ENCODE peak calls at places on chromosomes 13 and 19, in six cellular contexts. One of them, this sample, is unnamed.

GRCh38 chr19:39411006-39411831 is 1.2 kb upstream of the PLEKHG2 start:
- DNase-seq in amniotic stem cell: no peak
- DNase-seq in activated CD4-positive, alpha-beta T cell treated with anti-CD3 and anti-CD28 coated beads, Interleukin-2, amount 50 U/mL, for 48 hours: peak; percentile 31
- DNase-seq in HS-5: no peak
- DNase-seq in AG08395: no peak
- DNase-seq in kidney epithelial cell: no peak
- DNase-seq in this sample: no peak

GRCh38 chr19:19110410-19111137 is 27.7 kb downstream of the TMEM161A start:
- DNase-seq in amniotic stem cell: no peak
- DNase-seq in activated CD4-positive, alpha-beta T cell treated with anti-CD3 and anti-CD28 coated beads, Interleukin-2, amount 50 U/mL, for 48 hours: peak; percentile 25
- DNase-seq in HS-5: no peak
- DNase-seq in AG08395: no peak
- DNase-seq in kidney epithelial cell: no peak
- DNase-seq in this sample: no peak

GRCh38 chr13:39510296-39510695 is 92.7 kb downstream of the LHFPL6 start:
- DNase-seq in amniotic stem cell: no peak
- DNase-seq in activated CD4-positive, alpha-beta T cell treated with anti-CD3 and anti-CD28 coated beads, Interleukin-2, amount 50 U/mL, for 48 hours: no peak
- DNase-seq in HS-5: no peak
- DNase-seq in AG08395: no peak
- DNase-seq in kidney epithelial cell: no peak
- DNase-seq in this sample: no peak

GRCh38 chr13:75829874-75830273 is 193.7 kb downstream of the LMO7 start:
- DNase-seq in amniotic stem cell: no peak
- DNase-seq in activated CD4-positive, alpha-beta T cell treated with anti-CD3 and anti-CD28 coated beads, Interleukin-2, amount 50 U/mL, for 48 hours: no peak
- DNase-seq in HS-5: no peak
- DNase-seq in AG08395: no peak
- DNase-seq in kidney epithelial cell: no peak
- DNase-seq in this sample: no peak

GRCh38 chr13:33236021-33236420 is 49.5 kb downstream of the STARD13 start:
- DNase-seq in amniotic stem cell: peak; percentile 41
- DNase-seq in activated CD4-positive, alpha-beta T cell treated with anti-CD3 and anti-CD28 coated beads, Interleukin-2, amount 50 U/mL, for 48 hours: no peak
- DNase-seq in HS-5: peak; percentile 61
- DNase-seq in AG08395: peak; percentile 72
- DNase-seq in kidney epithelial cell: no peak
- DNase-seq in this sample: no peak

GRCh38 chr13:95199896-95200295 is 101.4 kb downstream of the ABCC4 start:
- DNase-seq in amniotic stem cell: no peak
- DNase-seq in activated CD4-positive, alpha-beta T cell treated with anti-CD3 and anti-CD28 coated beads, Interleukin-2, amount 50 U/mL, for 48 hours: no peak
- DNase-seq in HS-5: no peak
- DNase-seq in AG08395: no peak
- DNase-seq in kidney epithelial cell: peak; percentile 50
- DNase-seq in this sample: no peak

GRCh38 chr13:31351376-31351775 is 151.6 kb downstream of the B3GLCT start:
- DNase-seq in amniotic stem cell: no peak
- DNase-seq in activated CD4-positive, alpha-beta T cell treated with anti-CD3 and anti-CD28 coated beads, Interleukin-2, amount 50 U/mL, for 48 hours: no peak
- DNase-seq in HS-5: no peak
- DNase-seq in AG08395: no peak
- DNase-seq in kidney epithelial cell: no peak
- DNase-seq in this sample: no peak

GRCh38 chr13:60351326-60351725 is 45.7 kb upstream of the TDRD3 start:
- DNase-seq in amniotic stem cell: no peak
- DNase-seq in activated CD4-positive, alpha-beta T cell treated with anti-CD3 and anti-CD28 coated beads, Interleukin-2, amount 50 U/mL, for 48 hours: no peak
- DNase-seq in HS-5: peak; percentile 51
- DNase-seq in AG08395: peak; percentile 49
- DNase-seq in kidney epithelial cell: peak; percentile 21
- DNase-seq in this sample: no peak

GRCh38 chr13:24279706-24280105 is 29.7 kb upstream of the C1QTNF9 start:
- DNase-seq in amniotic stem cell: no peak
- DNase-seq in activated CD4-positive, alpha-beta T cell treated with anti-CD3 and anti-CD28 coated beads, Interleukin-2, amount 50 U/mL, for 48 hours: no peak
- DNase-seq in HS-5: no peak
- DNase-seq in AG08395: no peak
- DNase-seq in kidney epithelial cell: no peak
- DNase-seq in this sample: no peak

GRCh38 chr13:38636106-38636505 is 50.8 kb upstream of the FREM2 start:
- DNase-seq in amniotic stem cell: no peak
- DNase-seq in activated CD4-positive, alpha-beta T cell treated with anti-CD3 and anti-CD28 coated beads, Interleukin-2, amount 50 U/mL, for 48 hours: no peak
- DNase-seq in HS-5: no peak
- DNase-seq in AG08395: no peak
- DNase-seq in kidney epithelial cell: no peak
- DNase-seq in this sample: no peak

GRCh38 chr19:15062036-15062435 is 12.8 kb downstream of the CASP14 start:
- DNase-seq in amniotic stem cell: no peak
- DNase-seq in activated CD4-positive, alpha-beta T cell treated with anti-CD3 and anti-CD28 coated beads, Interleukin-2, amount 50 U/mL, for 48 hours: no peak
- DNase-seq in HS-5: no peak
- DNase-seq in AG08395: no peak
- DNase-seq in kidney epithelial cell: no peak
- DNase-seq in this sample: no peak

GRCh38 chr13:99385161-99385560 is 78.0 kb upstream of the GPR183 start:
- DNase-seq in amniotic stem cell: no peak
- DNase-seq in activated CD4-positive, alpha-beta T cell treated with anti-CD3 and anti-CD28 coated beads, Interleukin-2, amount 50 U/mL, for 48 hours: no peak
- DNase-seq in HS-5: no peak
- DNase-seq in AG08395: no peak
- DNase-seq in kidney epithelial cell: no peak
- DNase-seq in this sample: no peak

GRCh38 chr13:94658926-94659649 is 53.3 kb downstream of the SOX21 start:
- DNase-seq in amniotic stem cell: no peak
- DNase-seq in activated CD4-positive, alpha-beta T cell treated with anti-CD3 and anti-CD28 coated beads, Interleukin-2, amount 50 U/mL, for 48 hours: no peak
- DNase-seq in HS-5: peak; percentile 9
- DNase-seq in AG08395: no peak
- DNase-seq in kidney epithelial cell: no peak
- DNase-seq in this sample: no peak

GRCh38 chr13:30907167-30907761 is 1.2 kb downstream of the MEDAG start:
- DNase-seq in amniotic stem cell: no peak
- DNase-seq in activated CD4-positive, alpha-beta T cell treated with anti-CD3 and anti-CD28 coated beads, Interleukin-2, amount 50 U/mL, for 48 hours: no peak
- DNase-seq in HS-5: no peak
- DNase-seq in AG08395: no peak
- DNase-seq in kidney epithelial cell: no peak
- DNase-seq in this sample: no peak

GRCh38 chr19:1049841-1050240 is 9.9 kb downstream of the ABCA7 start:
- DNase-seq in amniotic stem cell: no peak
- DNase-seq in activated CD4-positive, alpha-beta T cell treated with anti-CD3 and anti-CD28 coated beads, Interleukin-2, amount 50 U/mL, for 48 hours: no peak
- DNase-seq in HS-5: no peak
- DNase-seq in AG08395: no peak
- DNase-seq in kidney epithelial cell: no peak
- DNase-seq in this sample: no peak

GRCh38 chr13:59447031-59447430 is 716.7 kb downstream of the DIAPH3 start:
- DNase-seq in amniotic stem cell: no peak
- DNase-seq in activated CD4-positive, alpha-beta T cell treated with anti-CD3 and anti-CD28 coated beads, Interleukin-2, amount 50 U/mL, for 48 hours: no peak
- DNase-seq in HS-5: no peak
- DNase-seq in AG08395: no peak
- DNase-seq in kidney epithelial cell: no peak
- DNase-seq in this sample: no peak

GRCh38 chr19:32662186-32662585 is 12.8 kb downstream of the ANKRD27 start:
- DNase-seq in amniotic stem cell: no peak
- DNase-seq in activated CD4-positive, alpha-beta T cell treated with anti-CD3 and anti-CD28 coated beads, Interleukin-2, amount 50 U/mL, for 48 hours: no peak
- DNase-seq in HS-5: peak; percentile 9
- DNase-seq in AG08395: no peak
- DNase-seq in kidney epithelial cell: no peak
- DNase-seq in this sample: no peak

GRCh38 chr19:20503536-20503935 is 62.0 kb downstream of the ZNF737 start:
- DNase-seq in amniotic stem cell: no peak
- DNase-seq in activated CD4-positive, alpha-beta T cell treated with anti-CD3 and anti-CD28 coated beads, Interleukin-2, amount 50 U/mL, for 48 hours: no peak
- DNase-seq in HS-5: no peak
- DNase-seq in AG08395: no peak
- DNase-seq in kidney epithelial cell: no peak
- DNase-seq in this sample: no peak

GRCh38 chr13:26508885-26509284 is 48.6 kb upstream of the WASF3 start:
- DNase-seq in amniotic stem cell: no peak
- DNase-seq in activated CD4-positive, alpha-beta T cell treated with anti-CD3 and anti-CD28 coated beads, Interleukin-2, amount 50 U/mL, for 48 hours: no peak
- DNase-seq in HS-5: peak; percentile 68
- DNase-seq in AG08395: peak; percentile 85
- DNase-seq in kidney epithelial cell: no peak
- DNase-seq in this sample: no peak

GRCh38 chr13:44816701-44817684 is 172.3 kb downstream of the NUFIP1 start:
- DNase-seq in amniotic stem cell: no peak
- DNase-seq in activated CD4-positive, alpha-beta T cell treated with anti-CD3 and anti-CD28 coated beads, Interleukin-2, amount 50 U/mL, for 48 hours: no peak
- DNase-seq in HS-5: no peak
- DNase-seq in AG08395: peak; percentile 25
- DNase-seq in kidney epithelial cell: no peak
- DNase-seq in this sample: peak; percentile 25

GRCh38 chr13:35817642-35818576 is 313.3 kb downstream of the DCLK1 start:
- DNase-seq in amniotic stem cell: no peak
- DNase-seq in activated CD4-positive, alpha-beta T cell treated with anti-CD3 and anti-CD28 coated beads, Interleukin-2, amount 50 U/mL, for 48 hours: no peak
- DNase-seq in HS-5: no peak
- DNase-seq in AG08395: no peak
- DNase-seq in kidney epithelial cell: no peak
- DNase-seq in this sample: no peak

GRCh38 chr19:47609885-47610545 is 1.1 kb downstream of the BICRA start:
- DNase-seq in amniotic stem cell: peak; percentile 3
- DNase-seq in activated CD4-positive, alpha-beta T cell treated with anti-CD3 and anti-CD28 coated beads, Interleukin-2, amount 50 U/mL, for 48 hours: peak; percentile 57
- DNase-seq in HS-5: no peak
- DNase-seq in AG08395: peak; percentile 31
- DNase-seq in kidney epithelial cell: no peak
- DNase-seq in this sample: no peak

GRCh38 chr13:109606404-109607028 is 179.9 kb downstream of the IRS2 start:
- DNase-seq in amniotic stem cell: no peak
- DNase-seq in activated CD4-positive, alpha-beta T cell treated with anti-CD3 and anti-CD28 coated beads, Interleukin-2, amount 50 U/mL, for 48 hours: no peak
- DNase-seq in HS-5: no peak
- DNase-seq in AG08395: no peak
- DNase-seq in kidney epithelial cell: no peak
- DNase-seq in this sample: no peak

GRCh38 chr19:36987091-36987490 is 71.0 kb downstream of the ZNF568 start:
- DNase-seq in amniotic stem cell: no peak
- DNase-seq in activated CD4-positive, alpha-beta T cell treated with anti-CD3 and anti-CD28 coated beads, Interleukin-2, amount 50 U/mL, for 48 hours: no peak
- DNase-seq in HS-5: no peak
- DNase-seq in AG08395: no peak
- DNase-seq in kidney epithelial cell: no peak
- DNase-seq in this sample: no peak

GRCh38 chr19:8611890-8612806 is 1.6 kb upstream of the ADAMTS10 start:
- DNase-seq in amniotic stem cell: no peak
- DNase-seq in activated CD4-positive, alpha-beta T cell treated with anti-CD3 and anti-CD28 coated beads, Interleukin-2, amount 50 U/mL, for 48 hours: no peak
- DNase-seq in HS-5: no peak
- DNase-seq in AG08395: peak; percentile 64
- DNase-seq in kidney epithelial cell: no peak
- DNase-seq in this sample: no peak

GRCh38 chr13:44918323-44919102 is 70.8 kb downstream of the NUFIP1 start:
- DNase-seq in amniotic stem cell: peak; percentile 94
- DNase-seq in activated CD4-positive, alpha-beta T cell treated with anti-CD3 and anti-CD28 coated beads, Interleukin-2, amount 50 U/mL, for 48 hours: peak; percentile 84
- DNase-seq in HS-5: peak; percentile 67
- DNase-seq in AG08395: peak; percentile 85
- DNase-seq in kidney epithelial cell: peak; percentile 82
- DNase-seq in this sample: peak; percentile 62

GRCh38 chr19:47663911-47664771 is 49.1 kb upstream of the EHD2 start:
- DNase-seq in amniotic stem cell: peak; percentile 94
- DNase-seq in activated CD4-positive, alpha-beta T cell treated with anti-CD3 and anti-CD28 coated beads, Interleukin-2, amount 50 U/mL, for 48 hours: no peak
- DNase-seq in HS-5: peak; percentile 87
- DNase-seq in AG08395: peak; percentile 94
- DNase-seq in kidney epithelial cell: peak; percentile 79
- DNase-seq in this sample: no peak

GRCh38 chr19:1251233-1251502 is 2.8 kb downstream of the MIDN start:
- DNase-seq in amniotic stem cell: no peak
- DNase-seq in activated CD4-positive, alpha-beta T cell treated with anti-CD3 and anti-CD28 coated beads, Interleukin-2, amount 50 U/mL, for 48 hours: no peak
- DNase-seq in HS-5: no peak
- DNase-seq in AG08395: no peak
- DNase-seq in kidney epithelial cell: no peak
- DNase-seq in this sample: no peak

GRCh38 chr19:44113784-44114390 is 688 bp downstream of the ZNF225 start:
- DNase-seq in amniotic stem cell: no peak
- DNase-seq in activated CD4-positive, alpha-beta T cell treated with anti-CD3 and anti-CD28 coated beads, Interleukin-2, amount 50 U/mL, for 48 hours: peak; percentile 13
- DNase-seq in HS-5: no peak
- DNase-seq in AG08395: peak; percentile 21
- DNase-seq in kidney epithelial cell: no peak
- DNase-seq in this sample: no peak

GRCh38 chr13:38180670-38181069 is 169.0 kb upstream of the UFM1 start:
- DNase-seq in amniotic stem cell: no peak
- DNase-seq in activated CD4-positive, alpha-beta T cell treated with anti-CD3 and anti-CD28 coated beads, Interleukin-2, amount 50 U/mL, for 48 hours: no peak
- DNase-seq in HS-5: no peak
- DNase-seq in AG08395: no peak
- DNase-seq in kidney epithelial cell: no peak
- DNase-seq in this sample: no peak

GRCh38 chr19:5138606-5139594 is 170.0 kb downstream of the KDM4B start:
- DNase-seq in amniotic stem cell: peak; percentile 33
- DNase-seq in activated CD4-positive, alpha-beta T cell treated with anti-CD3 and anti-CD28 coated beads, Interleukin-2, amount 50 U/mL, for 48 hours: peak; percentile 88
- DNase-seq in HS-5: no peak
- DNase-seq in AG08395: peak; percentile 89
- DNase-seq in kidney epithelial cell: no peak
- DNase-seq in this sample: no peak

GRCh38 chr13:40776681-40777165 is 5.7 kb upstream of the MRPS31 start:
- DNase-seq in amniotic stem cell: no peak
- DNase-seq in activated CD4-positive, alpha-beta T cell treated with anti-CD3 and anti-CD28 coated beads, Interleukin-2, amount 50 U/mL, for 48 hours: peak; percentile 72
- DNase-seq in HS-5: no peak
- DNase-seq in AG08395: no peak
- DNase-seq in kidney epithelial cell: no peak
- DNase-seq in this sample: peak; percentile 41

GRCh38 chr19:39434123-39435076 is 1.3 kb downstream of the RPS16 start:
- DNase-seq in amniotic stem cell: no peak
- DNase-seq in activated CD4-positive, alpha-beta T cell treated with anti-CD3 and anti-CD28 coated beads, Interleukin-2, amount 50 U/mL, for 48 hours: no peak
- DNase-seq in HS-5: no peak
- DNase-seq in AG08395: no peak
- DNase-seq in kidney epithelial cell: no peak
- DNase-seq in this sample: no peak

GRCh38 chr19:38294090-38294489 is 10.0 kb upstream of the C19orf33 start:
- DNase-seq in amniotic stem cell: no peak
- DNase-seq in activated CD4-positive, alpha-beta T cell treated with anti-CD3 and anti-CD28 coated beads, Interleukin-2, amount 50 U/mL, for 48 hours: no peak
- DNase-seq in HS-5: no peak
- DNase-seq in AG08395: no peak
- DNase-seq in kidney epithelial cell: no peak
- DNase-seq in this sample: no peak

GRCh38 chr19:40444181-40445005 is at the start of gene SERTAD3:
- DNase-seq in amniotic stem cell: peak; percentile 91
- DNase-seq in activated CD4-positive, alpha-beta T cell treated with anti-CD3 and anti-CD28 coated beads, Interleukin-2, amount 50 U/mL, for 48 hours: peak; percentile 98
- DNase-seq in HS-5: no peak
- DNase-seq in AG08395: peak; percentile 98
- DNase-seq in kidney epithelial cell: peak; percentile 56
- DNase-seq in this sample: peak; percentile 64

GRCh38 chr13:54124700-54125099 is 1096.1 kb downstream of the OLFM4 start:
- DNase-seq in amniotic stem cell: no peak
- DNase-seq in activated CD4-positive, alpha-beta T cell treated with anti-CD3 and anti-CD28 coated beads, Interleukin-2, amount 50 U/mL, for 48 hours: no peak
- DNase-seq in HS-5: no peak
- DNase-seq in AG08395: no peak
- DNase-seq in kidney epithelial cell: no peak
- DNase-seq in this sample: no peak

GRCh38 chr13:27283906-27284523 is 13.4 kb downstream of the RASL11A start:
- DNase-seq in amniotic stem cell: no peak
- DNase-seq in activated CD4-positive, alpha-beta T cell treated with anti-CD3 and anti-CD28 coated beads, Interleukin-2, amount 50 U/mL, for 48 hours: no peak
- DNase-seq in HS-5: no peak
- DNase-seq in AG08395: peak; percentile 35
- DNase-seq in kidney epithelial cell: no peak
- DNase-seq in this sample: no peak

GRCh38 chr19:2244122-2244411 is 5.1 kb upstream of the AMH start:
- DNase-seq in amniotic stem cell: no peak
- DNase-seq in activated CD4-positive, alpha-beta T cell treated with anti-CD3 and anti-CD28 coated beads, Interleukin-2, amount 50 U/mL, for 48 hours: no peak
- DNase-seq in HS-5: no peak
- DNase-seq in AG08395: no peak
- DNase-seq in kidney epithelial cell: no peak
- DNase-seq in this sample: no peak

GRCh38 chr19:29042450-29042849 is 170.5 kb downstream of the UQCRFS1 start:
- DNase-seq in amniotic stem cell: no peak
- DNase-seq in activated CD4-positive, alpha-beta T cell treated with anti-CD3 and anti-CD28 coated beads, Interleukin-2, amount 50 U/mL, for 48 hours: no peak
- DNase-seq in HS-5: no peak
- DNase-seq in AG08395: no peak
- DNase-seq in kidney epithelial cell: no peak
- DNase-seq in this sample: no peak